ENCODE peak calls at places on chromosomes 1 and 21, in seven cellular contexts. One of them, this sample, is unnamed.
A peak's percentile ranks its signal among the peaks of the same experiment; 100 is the strongest.

GRCh38 chr21:41961282-41961701 is 7.5 kb upstream of the C2CD2 start:
- DNase-seq in WTC11: no peak
- DNase-seq in HFFc6: no peak
- DNase-seq in mammary epithelial cell: no peak
- DNase-seq in left lung: no peak
- DNase-seq in right atrium auricular region: no peak
- DNase-seq in ovary: no peak
- DNase-seq in this sample: no peak

GRCh38 chr1:6171546-6172124 is 8.5 kb downstream of the CHD5 start:
- DNase-seq in WTC11: peak; percentile 69
- DNase-seq in HFFc6: no peak
- DNase-seq in mammary epithelial cell: no peak
- DNase-seq in left lung: no peak
- DNase-seq in right atrium auricular region: no peak
- DNase-seq in ovary: no peak
- DNase-seq in this sample: peak; percentile 20

GRCh38 chr1:203536981-203537455 is 43.1 kb downstream of the OPTC start:
- DNase-seq in WTC11: no peak
- DNase-seq in HFFc6: peak; percentile 59
- DNase-seq in mammary epithelial cell: peak; percentile 55
- DNase-seq in left lung: peak; percentile 51
- DNase-seq in right atrium auricular region: no peak
- DNase-seq in ovary: no peak
- DNase-seq in this sample: peak; percentile 86

GRCh38 chr1:218557731-218558130 is 212.6 kb downstream of the TGFB2 start:
- DNase-seq in WTC11: no peak
- DNase-seq in HFFc6: no peak
- DNase-seq in mammary epithelial cell: peak; percentile 61
- DNase-seq in left lung: no peak
- DNase-seq in right atrium auricular region: no peak
- DNase-seq in ovary: peak; percentile 12
- DNase-seq in this sample: peak; percentile 45

GRCh38 chr1:165367375-165367993 is 11.0 kb upstream of the LMX1A start:
- DNase-seq in WTC11: peak; percentile 97
- DNase-seq in HFFc6: peak; percentile 47
- DNase-seq in mammary epithelial cell: peak; percentile 37
- DNase-seq in left lung: peak; percentile 59
- DNase-seq in right atrium auricular region: peak; percentile 79
- DNase-seq in ovary: peak; percentile 78
- DNase-seq in this sample: peak; percentile 76

GRCh38 chr1:12204140-12204539 is 25.7 kb upstream of the VPS13D start:
- DNase-seq in WTC11: no peak
- DNase-seq in HFFc6: no peak
- DNase-seq in mammary epithelial cell: no peak
- DNase-seq in left lung: no peak
- DNase-seq in right atrium auricular region: no peak
- DNase-seq in ovary: no peak
- DNase-seq in this sample: no peak

GRCh38 chr1:43172532-43172972 is 422 bp downstream of the CFAP57 start:
- DNase-seq in WTC11: peak; percentile 80
- DNase-seq in HFFc6: peak; percentile 74
- DNase-seq in mammary epithelial cell: peak; percentile 82
- DNase-seq in left lung: peak; percentile 90
- DNase-seq in right atrium auricular region: peak; percentile 82
- DNase-seq in ovary: peak; percentile 85
- DNase-seq in this sample: peak; percentile 91

GRCh38 chr1:40045182-40045581 is 4.7 kb downstream of the CAP1 start:
- DNase-seq in WTC11: no peak
- DNase-seq in HFFc6: no peak
- DNase-seq in mammary epithelial cell: peak; percentile 50
- DNase-seq in left lung: no peak
- DNase-seq in right atrium auricular region: no peak
- DNase-seq in ovary: no peak
- DNase-seq in this sample: no peak

GRCh38 chr1:115671176-115672062 is 29.6 kb downstream of the VANGL1 start:
- DNase-seq in WTC11: no peak
- DNase-seq in HFFc6: peak; percentile 11
- DNase-seq in mammary epithelial cell: no peak
- DNase-seq in left lung: no peak
- DNase-seq in right atrium auricular region: no peak
- DNase-seq in ovary: no peak
- DNase-seq in this sample: peak; percentile 46

GRCh38 chr1:56491441-56491840 is 87.9 kb downstream of the PLPP3 start:
- DNase-seq in WTC11: no peak
- DNase-seq in HFFc6: peak; percentile 66
- DNase-seq in mammary epithelial cell: no peak
- DNase-seq in left lung: no peak
- DNase-seq in right atrium auricular region: no peak
- DNase-seq in ovary: no peak
- DNase-seq in this sample: peak; percentile 89

GRCh38 chr1:182054698-182055326 is 6.7 kb downstream of the ZNF648 start:
- DNase-seq in WTC11: peak; percentile 69
- DNase-seq in HFFc6: no peak
- DNase-seq in mammary epithelial cell: peak; percentile 38
- DNase-seq in left lung: no peak
- DNase-seq in right atrium auricular region: no peak
- DNase-seq in ovary: no peak
- DNase-seq in this sample: peak; percentile 12

GRCh38 chr1:87330201-87330953 is 1.7 kb downstream of the LMO4 start:
- DNase-seq in WTC11: peak; percentile 32
- DNase-seq in HFFc6: no peak
- DNase-seq in mammary epithelial cell: peak; percentile 23
- DNase-seq in left lung: no peak
- DNase-seq in right atrium auricular region: no peak
- DNase-seq in ovary: no peak
- DNase-seq in this sample: peak; percentile 63

GRCh38 chr1:152047954-152048640 is 11.3 kb upstream of the S100A11 start:
- DNase-seq in WTC11: peak; percentile 79
- DNase-seq in HFFc6: peak; percentile 100
- DNase-seq in mammary epithelial cell: peak; percentile 99
- DNase-seq in left lung: peak; percentile 95
- DNase-seq in right atrium auricular region: peak; percentile 96
- DNase-seq in ovary: peak; percentile 88
- DNase-seq in this sample: peak; percentile 99

GRCh38 chr1:36836916-36837315 is 197.4 kb downstream of the GRIK3 start:
- DNase-seq in WTC11: no peak
- DNase-seq in HFFc6: no peak
- DNase-seq in mammary epithelial cell: no peak
- DNase-seq in left lung: no peak
- DNase-seq in right atrium auricular region: no peak
- DNase-seq in ovary: no peak
- DNase-seq in this sample: no peak

GRCh38 chr1:243473281-243474210 is 217.7 kb downstream of the SDCCAG8 start:
- DNase-seq in WTC11: no peak
- DNase-seq in HFFc6: no peak
- DNase-seq in mammary epithelial cell: no peak
- DNase-seq in left lung: no peak
- DNase-seq in right atrium auricular region: no peak
- DNase-seq in ovary: no peak
- DNase-seq in this sample: no peak

DNA sequence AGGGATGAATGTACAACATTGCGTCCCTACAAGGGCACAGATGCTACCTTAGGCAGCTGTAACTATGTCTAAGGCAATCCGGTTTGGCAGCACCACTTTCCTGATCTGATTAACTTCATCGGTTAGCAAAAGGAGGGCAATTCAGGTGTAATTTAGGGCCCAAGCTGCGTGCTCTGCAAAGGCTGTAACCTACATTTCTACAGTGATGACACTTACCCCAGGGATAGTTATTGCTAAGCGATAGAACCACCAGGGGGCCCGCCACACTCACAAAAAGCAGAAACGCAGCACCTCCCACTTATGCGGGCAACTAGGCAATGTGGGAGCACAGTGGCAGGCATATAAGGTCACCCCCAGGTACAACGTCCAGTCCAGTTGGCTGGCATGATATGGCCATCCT is 113.5 kb downstream of the GDAP2 start:
- DNase-seq in WTC11: peak; percentile 37
- DNase-seq in HFFc6: no peak
- DNase-seq in mammary epithelial cell: no peak
- DNase-seq in left lung: no peak
- DNase-seq in right atrium auricular region: no peak
- DNase-seq in ovary: no peak
- DNase-seq in this sample: no peak
- TF ChIP-seq CTCF in WTC11: no peak
- TF ChIP-seq CTCF in HFFc6: peak; percentile 47
- TF ChIP-seq CTCF in mammary epithelial cell: no peak
- TF ChIP-seq CTCF in left lung: no peak
- TF ChIP-seq CTCF in right atrium auricular region: no peak
- TF ChIP-seq CTCF in ovary: no peak
- TF ChIP-seq CTCF in this sample: no peak

DNA sequence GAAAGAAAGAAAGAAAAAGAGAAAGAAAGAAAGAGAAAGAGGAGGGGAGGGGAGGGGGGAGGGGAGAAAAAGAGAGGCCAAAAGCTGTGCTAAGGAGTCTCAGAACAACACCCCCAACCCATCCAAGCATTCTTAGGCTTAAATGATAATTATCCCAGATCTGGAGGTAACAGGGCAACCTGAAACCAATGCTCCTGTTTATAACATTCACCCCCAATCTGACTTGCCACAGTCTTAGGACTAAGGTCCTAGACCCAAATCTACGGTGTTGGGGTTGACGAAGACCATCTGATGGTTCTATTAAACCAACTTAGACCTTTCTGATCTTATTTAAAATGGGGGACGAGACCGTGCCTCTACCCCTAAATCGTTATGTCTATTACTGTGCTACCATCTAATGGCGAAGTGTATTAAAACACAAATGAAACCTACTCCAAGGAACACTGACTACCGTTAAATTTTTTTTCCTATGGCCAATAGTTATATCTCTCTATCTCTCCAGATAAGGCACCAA is 119.3 kb upstream of the CDC42BPA start:
- DNase-seq in WTC11: no peak
- DNase-seq in HFFc6: peak; percentile 64
- DNase-seq in mammary epithelial cell: peak; percentile 37
- DNase-seq in left lung: no peak
- DNase-seq in right atrium auricular region: no peak
- DNase-seq in ovary: no peak
- DNase-seq in this sample: peak; percentile 77
- TF ChIP-seq CTCF in WTC11: no peak
- TF ChIP-seq CTCF in HFFc6: peak; percentile 76
- TF ChIP-seq CTCF in mammary epithelial cell: peak; percentile 39
- TF ChIP-seq CTCF in left lung: peak; percentile 20
- TF ChIP-seq CTCF in right atrium auricular region: no peak
- TF ChIP-seq CTCF in ovary: no peak
- TF ChIP-seq CTCF in this sample: peak; percentile 38

GRCh38 chr21:37335053-37335452 is 31.5 kb upstream of the DYRK1A start:
- DNase-seq in WTC11: no peak
- DNase-seq in HFFc6: no peak
- DNase-seq in mammary epithelial cell: no peak
- DNase-seq in left lung: no peak
- DNase-seq in right atrium auricular region: no peak
- DNase-seq in ovary: no peak
- DNase-seq in this sample: no peak
- TF ChIP-seq CTCF in WTC11: no peak
- TF ChIP-seq CTCF in HFFc6: no peak
- TF ChIP-seq CTCF in mammary epithelial cell: no peak
- TF ChIP-seq CTCF in left lung: no peak
- TF ChIP-seq CTCF in right atrium auricular region: no peak
- TF ChIP-seq CTCF in ovary: no peak
- TF ChIP-seq CTCF in this sample: no peak

GRCh38 chr1:3697810-3698209 is 45.5 kb downstream of the TP73 start:
- DNase-seq in WTC11: no peak
- DNase-seq in HFFc6: no peak
- DNase-seq in mammary epithelial cell: no peak
- DNase-seq in left lung: no peak
- DNase-seq in right atrium auricular region: no peak
- DNase-seq in ovary: no peak
- DNase-seq in this sample: no peak

GRCh38 chr1:3696689-3697088 is 44.4 kb downstream of the TP73 start:
- DNase-seq in WTC11: no peak
- DNase-seq in HFFc6: no peak
- DNase-seq in mammary epithelial cell: no peak
- DNase-seq in left lung: no peak
- DNase-seq in right atrium auricular region: no peak
- DNase-seq in ovary: no peak
- DNase-seq in this sample: no peak

GRCh38 chr1:3697104-3697503 is 44.8 kb downstream of the TP73 start:
- DNase-seq in WTC11: no peak
- DNase-seq in HFFc6: no peak
- DNase-seq in mammary epithelial cell: no peak
- DNase-seq in left lung: no peak
- DNase-seq in right atrium auricular region: no peak
- DNase-seq in ovary: no peak
- DNase-seq in this sample: no peak

GRCh38 chr1:3693321-3693720 is 41.0 kb downstream of the TP73 start:
- DNase-seq in WTC11: no peak
- DNase-seq in HFFc6: no peak
- DNase-seq in mammary epithelial cell: no peak
- DNase-seq in left lung: no peak
- DNase-seq in right atrium auricular region: no peak
- DNase-seq in ovary: no peak
- DNase-seq in this sample: no peak

GRCh38 chr1:3695326-3696217 is 43.3 kb downstream of the TP73 start:
- DNase-seq in WTC11: peak; percentile 86
- DNase-seq in HFFc6: peak; percentile 7
- DNase-seq in mammary epithelial cell: no peak
- DNase-seq in left lung: no peak
- DNase-seq in right atrium auricular region: no peak
- DNase-seq in ovary: peak; percentile 31
- DNase-seq in this sample: peak; percentile 18
- TF ChIP-seq CTCF in WTC11: peak; percentile 53
- TF ChIP-seq CTCF in HFFc6: peak; percentile 87
- TF ChIP-seq CTCF in mammary epithelial cell: peak; percentile 76
- TF ChIP-seq CTCF in left lung: peak; percentile 84
- TF ChIP-seq CTCF in right atrium auricular region: peak; percentile 73
- TF ChIP-seq CTCF in ovary: peak; percentile 32
- TF ChIP-seq CTCF in this sample: peak; percentile 83

GRCh38 chr1:215269955-215270354 is 187.4 kb downstream of the KCNK2 start:
- DNase-seq in WTC11: peak; percentile 31
- DNase-seq in HFFc6: no peak
- DNase-seq in mammary epithelial cell: no peak
- DNase-seq in left lung: no peak
- DNase-seq in right atrium auricular region: no peak
- DNase-seq in ovary: no peak
- DNase-seq in this sample: no peak
- TF ChIP-seq CTCF in WTC11: no peak
- TF ChIP-seq CTCF in HFFc6: no peak
- TF ChIP-seq CTCF in mammary epithelial cell: no peak
- TF ChIP-seq CTCF in left lung: no peak
- TF ChIP-seq CTCF in right atrium auricular region: no peak
- TF ChIP-seq CTCF in ovary: no peak
- TF ChIP-seq CTCF in this sample: no peak